ENCODE peak calls at places on chromosomes 13 and 19, in seven cellular contexts. Y is cardiac muscle cell, I is body of pancreas, R is breast epithelium, J is NB4, B is omental fat pad, C is tibial artery. Z is an unnamed sample.

GRCh38 chr19:3698386-3698950 is 1.8 kb downstream of the PIP5K1C start:
- DNase-seq in Y (no peak), I (no peak), R (no peak), J (no peak), B (no peak), C (no peak), Z (no peak)

GRCh38 chr13:73741111-73741510 is 393.1 kb downstream of the KLF12 start:
- DNase-seq in Y (no peak), I (no peak), R (no peak), J (no peak), B (no peak), C (no peak), Z (no peak)

GRCh38 chr13:102028846-102029245 is 373.0 kb downstream of the FGF14 start:
- DNase-seq in Y (no peak), I (no peak), R (no peak), J (no peak), B (no peak), C (no peak), Z (no peak)

GRCh38 chr19:11252665-11253355 is 9.5 kb downstream of the DOCK6 start:
- DNase-seq in Y (no peak), I (no peak), R (no peak), J (no peak), B (no peak), C (no peak), Z (no peak)

GRCh38 chr13:110713981-110714797 is 689 bp downstream of the ING1 start:
- DNase-seq in Y (peak), I (peak), R (peak), J (peak), B (no peak), C (peak), Z (peak)

GRCh38 chr13:44142911-44143665 is 230.5 kb upstream of the SERP2 start:
- DNase-seq in Y (no peak), I (no peak), R (no peak), J (no peak), B (no peak), C (no peak), Z (no peak)

GRCh38 chr19:38134538-38135149 is 89.4 kb downstream of the DPF1 start:
- DNase-seq in Y (peak), I (peak), R (no peak), J (peak), B (no peak), C (no peak), Z (no peak)

GRCh38 chr13:111152836-111153235 is 37.7 kb downstream of the ARHGEF7 start:
- DNase-seq in Y (peak), I (no peak), R (no peak), J (peak), B (no peak), C (no peak), Z (no peak)

GRCh38 chr13:106143930-106144709 is 391.3 kb downstream of the EFNB2 start:
- DNase-seq in Y (no peak), I (peak), R (no peak), J (peak), B (no peak), C (no peak), Z (no peak)

GRCh38 chr19:35442091-35442490 is 6.0 kb upstream of the FFAR2 start:
- DNase-seq in Y (no peak), I (no peak), R (no peak), J (peak), B (no peak), C (no peak), Z (no peak)

GRCh38 chr13:112069727-112070300 is 2.9 kb downstream of the SOX1 start:
- DNase-seq in Y (no peak), I (no peak), R (no peak), J (no peak), B (no peak), C (no peak), Z (no peak)

GRCh38 chr13:105679832-105680231 is 855.6 kb downstream of the EFNB2 start:
- DNase-seq in Y (no peak), I (no peak), R (no peak), J (no peak), B (no peak), C (no peak), Z (no peak)

GRCh38 chr19:6278740-6279619 is 795 bp downstream of the MLLT1 start:
- DNase-seq in Y (no peak), I (no peak), R (no peak), J (peak), B (no peak), C (no peak), Z (no peak)

GRCh38 chr13:107847406-107847805 is 367.9 kb downstream of the LIG4 start:
- DNase-seq in Y (peak), I (no peak), R (no peak), J (no peak), B (no peak), C (no peak), Z (no peak)

GRCh38 chr19:34253711-34254551 is 423 bp upstream of the GARRE1 start:
- DNase-seq in Y (peak), I (no peak), R (peak), J (peak), B (peak), C (peak), Z (peak)

GRCh38 chr19:33903489-33903850 is 106.8 kb downstream of the KCTD15 start:
- DNase-seq in Y (no peak), I (peak), R (no peak), J (no peak), B (no peak), C (no peak), Z (no peak)

GRCh38 chr19:15815306-15815705 is at the start of gene OR10H1:
- DNase-seq in Y (no peak), I (peak), R (no peak), J (no peak), B (no peak), C (no peak), Z (no peak)

GRCh38 chr19:28012361-28012760 is 1200.6 kb downstream of the UQCRFS1 start:
- DNase-seq in Y (peak), I (no peak), R (no peak), J (peak), B (no peak), C (no peak), Z (no peak)

GRCh38 chr19:56660381-56661105 is 11.0 kb downstream of the ZNF835 start:
- DNase-seq in Y (no peak), I (peak), R (no peak), J (no peak), B (no peak), C (no peak), Z (no peak)

GRCh38 chr13:107275945-107276614 is 708.1 kb upstream of the ARGLU1 start:
- DNase-seq in Y (no peak), I (no peak), R (no peak), J (no peak), B (no peak), C (no peak), Z (no peak)

GRCh38 chr13:30763786-30764440 is 28.6 kb downstream of the ALOX5AP start:
- DNase-seq in Y (no peak), I (no peak), R (no peak), J (no peak), B (no peak), C (no peak), Z (no peak)

GRCh38 chr13:29540799-29541198 is 54.7 kb downstream of the SLC7A1 start:
- DNase-seq in Y (no peak), I (no peak), R (no peak), J (no peak), B (no peak), C (no peak), Z (no peak)

GRCh38 chr19:12689581-12690216 is 1.9 kb downstream of the GNG14 start:
- DNase-seq in Y (no peak), I (no peak), R (no peak), J (no peak), B (no peak), C (peak), Z (no peak)

GRCh38 chr19:40521276-40521675 is 54.5 kb downstream of the SPTBN4 start:
- DNase-seq in Y (no peak), I (no peak), R (no peak), J (peak), B (no peak), C (no peak), Z (no peak)
- TF ChIP-seq CTCF in Y (peak), I (no peak), R (no peak), J (no peak), B (no peak), C (no peak), Z (peak)

GRCh38 chr13:95262837-95263381 is 38.3 kb downstream of the ABCC4 start:
- DNase-seq in Y (no peak), I (no peak), R (no peak), J (no peak), B (no peak), C (no peak), Z (no peak)

GRCh38 chr13:95261956-95262355 is 39.3 kb downstream of the ABCC4 start:
- DNase-seq in Y (no peak), I (no peak), R (no peak), J (no peak), B (no peak), C (no peak), Z (no peak)

GRCh38 chr13:95258619-95259194 is 42.5 kb downstream of the ABCC4 start:
- DNase-seq in Y (no peak), I (no peak), R (no peak), J (no peak), B (no peak), C (no peak), Z (no peak)

GRCh38 chr13:95258098-95258497 is 43.2 kb downstream of the ABCC4 start:
- DNase-seq in Y (no peak), I (no peak), R (no peak), J (no peak), B (no peak), C (no peak), Z (no peak)

GRCh38 chr13:95260031-95260525 is 41.2 kb downstream of the ABCC4 start:
- DNase-seq in Y (no peak), I (no peak), R (no peak), J (no peak), B (no peak), C (no peak), Z (no peak)
- TF ChIP-seq CTCF in Y (no peak), I (no peak), R (no peak), J (no peak), B (no peak), C (no peak), Z (no peak)

DNA sequence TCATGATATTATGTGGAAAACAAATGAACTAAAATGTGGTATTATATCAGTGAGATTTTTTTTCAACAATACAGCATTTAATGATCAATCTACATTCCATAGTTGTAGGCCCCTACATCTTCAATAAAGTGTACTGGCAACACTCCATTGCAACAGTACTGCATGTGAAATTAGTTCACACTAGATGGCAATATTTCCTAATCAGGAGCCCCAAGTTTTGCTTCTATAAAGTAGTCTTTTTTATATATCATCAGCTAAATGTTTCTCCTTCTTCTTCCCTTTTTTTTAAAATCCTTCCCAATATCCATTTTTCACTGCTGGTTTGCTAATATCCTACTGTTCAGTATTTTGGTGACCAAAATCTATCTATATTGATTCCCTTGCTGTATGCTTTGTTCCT is 528.3 kb upstream of the ATXN8OS start:
- DNase-seq in Y (peak), I (no peak), R (no peak), J (peak), B (no peak), C (no peak), Z (no peak)
- TF ChIP-seq CTCF in Y (no peak), I (peak), R (no peak), J (no peak), B (no peak), C (no peak), Z (peak)

DNA sequence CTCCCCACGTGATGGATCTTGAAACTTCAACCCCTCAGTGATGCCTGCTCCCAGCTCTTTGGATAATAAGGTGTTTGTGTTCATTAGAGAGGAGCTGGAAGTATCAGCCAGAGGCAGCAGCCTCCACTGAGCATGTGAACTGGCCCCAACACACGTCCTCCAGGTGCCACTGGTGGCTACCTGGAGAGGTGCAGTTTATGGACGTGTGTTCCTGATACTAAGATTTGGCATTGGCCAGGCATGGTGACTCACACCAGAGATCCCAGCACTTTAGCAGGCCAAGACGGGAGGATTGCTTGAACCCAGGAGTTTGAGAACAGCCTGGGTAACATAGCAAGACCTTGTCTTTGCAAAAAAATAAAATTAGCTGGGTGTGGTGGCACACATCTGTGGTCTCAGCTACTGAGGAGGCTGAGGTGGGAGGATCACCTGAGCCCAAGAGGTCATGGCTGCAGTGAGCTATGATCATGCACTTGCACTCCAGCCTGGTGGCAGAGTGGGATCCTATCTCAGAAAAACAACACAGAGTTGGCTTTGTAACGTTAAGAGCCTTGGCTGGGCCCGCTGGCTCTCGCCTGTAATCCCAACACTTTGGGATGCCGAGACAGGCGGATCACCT is 34.4 kb downstream of the SLC25A42 start:
- DNase-seq in Y (no peak), I (no peak), R (no peak), J (no peak), B (no peak), C (no peak), Z (no peak)
- TF ChIP-seq CTCF in Y (no peak), I (no peak), R (no peak), J (no peak), B (no peak), C (no peak), Z (no peak)

DNA sequence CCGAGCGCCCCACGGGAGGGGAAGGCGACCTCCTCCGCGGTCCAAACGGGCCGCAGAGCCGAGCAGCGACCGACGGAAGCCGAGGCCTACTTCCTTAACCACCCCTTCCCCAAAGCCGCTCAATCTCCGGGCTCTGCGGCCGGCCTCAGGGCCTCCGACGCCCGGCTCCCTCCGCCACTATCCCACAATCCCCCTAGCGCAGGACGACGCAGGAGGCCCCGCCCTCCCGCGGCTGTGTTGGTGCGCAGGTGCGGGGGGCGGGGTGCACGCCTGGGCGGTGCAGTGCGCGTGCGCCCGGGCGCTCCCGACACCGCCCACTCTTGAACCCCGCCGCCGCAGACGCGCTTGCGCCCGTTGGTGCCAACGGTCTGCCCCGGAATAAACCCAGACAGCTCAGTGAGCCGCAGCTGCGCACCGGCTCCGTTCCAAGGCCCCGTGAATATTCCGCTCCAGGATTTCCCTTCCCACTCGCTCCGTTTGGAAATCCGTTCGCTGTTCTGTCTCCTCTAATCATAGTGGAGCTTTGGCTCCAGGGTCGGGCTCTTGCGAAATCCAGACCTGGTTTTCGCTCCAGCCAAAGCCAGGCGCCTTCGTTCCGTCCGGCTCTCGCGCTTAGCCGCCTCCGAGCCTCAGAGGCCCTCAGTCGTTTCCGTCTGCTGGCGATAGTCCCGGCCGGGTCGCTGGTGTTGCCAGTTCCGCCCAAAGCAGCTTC is at the start of gene PPP6R1:
- DNase-seq in Y (peak), I (peak), R (peak), J (peak), B (peak), C (peak), Z (peak)
- TF ChIP-seq CTCF in Y (no peak), I (no peak), R (no peak), J (no peak), B (no peak), C (peak), Z (no peak)

GRCh38 chr19:53019684-53020083 is 6.0 kb downstream of the ERVV-1 start:
- DNase-seq in Y (peak), I (no peak), R (no peak), J (peak), B (no peak), C (no peak), Z (no peak)
- TF ChIP-seq CTCF in Y (peak), I (no peak), R (no peak), J (peak), B (no peak), C (no peak), Z (no peak)

DNA sequence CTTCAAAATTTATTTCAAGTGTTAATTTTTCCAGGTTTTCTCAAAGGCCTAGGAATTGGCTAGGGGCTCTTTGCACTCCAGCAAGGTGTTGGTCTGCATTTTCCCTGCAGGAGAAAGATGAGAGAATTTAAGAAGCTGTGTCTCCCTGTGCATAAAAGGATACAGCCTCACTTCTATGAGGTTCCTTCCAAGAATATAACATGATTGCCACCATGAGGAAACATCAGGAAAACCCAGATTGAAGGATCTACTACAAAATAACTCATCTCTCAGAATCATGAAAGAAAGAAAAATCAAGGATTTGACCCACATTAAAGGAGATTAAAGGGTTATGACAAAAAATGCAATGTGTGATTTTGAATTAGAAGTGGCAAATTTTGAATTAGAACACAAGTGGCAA is 69.9 kb downstream of the RUBCNL start:
- DNase-seq in Y (no peak), I (no peak), R (no peak), J (peak), B (no peak), C (no peak), Z (no peak)
- TF ChIP-seq CTCF in Y (peak), I (no peak), R (no peak), J (no peak), B (no peak), C (no peak), Z (no peak)

DNA sequence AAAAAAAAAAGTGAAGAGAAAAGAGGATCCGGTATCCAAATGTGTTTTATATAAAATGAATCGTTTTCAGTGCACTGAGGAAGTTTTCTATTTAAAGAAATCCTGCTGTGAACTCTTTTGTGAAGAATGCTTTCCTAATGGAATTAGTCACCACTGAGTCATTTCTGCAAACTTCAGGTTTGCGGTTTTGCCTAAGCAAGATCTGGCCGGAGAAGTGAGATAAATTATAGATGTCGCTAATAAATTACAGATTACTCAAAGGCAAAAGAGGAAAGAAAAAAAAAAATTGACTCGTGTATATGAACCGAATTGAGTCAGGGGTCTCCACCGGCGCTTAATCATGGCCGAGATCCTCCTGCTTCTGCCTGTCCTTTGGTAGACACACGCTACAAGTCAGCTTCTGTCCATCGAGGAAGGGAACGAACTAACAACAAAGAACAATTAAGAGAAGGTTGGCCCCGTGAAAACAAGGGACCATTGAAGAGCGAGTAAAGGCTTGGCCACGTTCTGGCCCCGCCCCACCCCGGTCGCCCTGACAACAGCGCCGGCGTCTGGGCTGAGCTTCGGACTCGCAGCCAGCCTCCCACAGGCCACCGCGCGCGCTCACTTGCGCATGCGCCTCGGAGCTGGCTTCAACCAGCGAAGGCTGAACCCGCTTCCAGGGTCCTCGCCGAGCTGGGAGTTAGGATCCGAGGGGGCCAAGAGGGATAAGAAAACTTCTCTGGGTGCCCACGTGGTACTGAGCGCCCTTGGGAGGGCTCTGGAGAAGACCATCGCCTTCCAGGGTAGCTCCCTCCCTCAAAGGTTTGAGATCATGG is 33.0 kb upstream of the MRI1 start:
- DNase-seq in Y (peak), I (peak), R (peak), J (peak), B (peak), C (peak), Z (peak)
- TF ChIP-seq CTCF in Y (no peak), I (no peak), R (no peak), J (no peak), B (no peak), C (no peak), Z (no peak)

GRCh38 chr13:23709521-23709920 is 139.3 kb downstream of the TNFRSF19 start:
- DNase-seq in Y (peak), I (no peak), R (no peak), J (no peak), B (no peak), C (no peak), Z (no peak)
- TF ChIP-seq CTCF in Y (no peak), I (no peak), R (no peak), J (no peak), B (no peak), C (no peak), Z (no peak)

GRCh38 chr13:38577048-38577447 is 109.8 kb upstream of the FREM2 start:
- DNase-seq in Y (peak), I (no peak), R (no peak), J (no peak), B (no peak), C (no peak), Z (no peak)
- TF ChIP-seq CTCF in Y (peak), I (no peak), R (no peak), J (no peak), B (no peak), C (no peak), Z (no peak)